ENCODE peak calls at places on chromosomes 3 and 15, in ten cellular contexts. G is thyroid gland, P is Peyer's patch, F is ovary, W is spleen, A is BE2C, J is pancreas, Z is IMR-90, N is heart right ventricle, I is uterus. B is an unnamed sample. For H3K4me1, the result is how much of the 10 kb centered on the place peaks cover.

GRCh38 chr15:90362936-90363212 is 10.8 kb downstream of the ZNF774 start:
- DNase-seq in G (no peak), P (no peak), F (no peak), W (no peak), A (no peak), J (no peak), Z (peak), N (no peak), I (peak), B (peak)

GRCh38 chr15:72782993-72783562 is 480 bp downstream of the ADPGK start:
- DNase-seq in G (no peak), P (peak), F (no peak), W (no peak), A (no peak), J (no peak), Z (peak), N (peak), I (no peak), B (peak)

GRCh38 chr3:193055352-193055751 is 137.7 kb upstream of the MB21D2 start:
- DNase-seq in G (no peak), P (no peak), F (no peak), W (no peak), A (no peak), J (no peak), Z (no peak), N (no peak), I (no peak), B (no peak)

GRCh38 chr15:96385195-96385594 is 54.7 kb downstream of the NR2F2 start:
- DNase-seq in G (no peak), P (no peak), F (no peak), W (no peak), A (no peak), J (no peak), Z (no peak), N (no peak), I (no peak), B (no peak)

GRCh38 chr3:65638301-65638700 is 400.4 kb downstream of the MAGI1 start:
- DNase-seq in G (no peak), P (no peak), F (no peak), W (no peak), A (no peak), J (no peak), Z (no peak), N (no peak), I (no peak), B (no peak)

GRCh38 chr3:122793568-122794416 is at the start of gene HSPBAP1:
- DNase-seq in G (peak), P (peak), F (peak), W (peak), A (peak), J (peak), Z (peak), N (peak), I (peak), B (peak)

GRCh38 chr3:20343790-20344189 is 157.8 kb upstream of the SGO1 start:
- DNase-seq in G (no peak), P (no peak), F (no peak), W (no peak), A (no peak), J (no peak), Z (no peak), N (no peak), I (no peak), B (no peak)

GRCh38 chr15:97235285-97235985 is 725.1 kb upstream of the ARRDC4 start:
- DNase-seq in G (peak), P (peak), F (peak), W (no peak), A (peak), J (peak), Z (peak), N (peak), I (peak), B (peak)

DNA sequence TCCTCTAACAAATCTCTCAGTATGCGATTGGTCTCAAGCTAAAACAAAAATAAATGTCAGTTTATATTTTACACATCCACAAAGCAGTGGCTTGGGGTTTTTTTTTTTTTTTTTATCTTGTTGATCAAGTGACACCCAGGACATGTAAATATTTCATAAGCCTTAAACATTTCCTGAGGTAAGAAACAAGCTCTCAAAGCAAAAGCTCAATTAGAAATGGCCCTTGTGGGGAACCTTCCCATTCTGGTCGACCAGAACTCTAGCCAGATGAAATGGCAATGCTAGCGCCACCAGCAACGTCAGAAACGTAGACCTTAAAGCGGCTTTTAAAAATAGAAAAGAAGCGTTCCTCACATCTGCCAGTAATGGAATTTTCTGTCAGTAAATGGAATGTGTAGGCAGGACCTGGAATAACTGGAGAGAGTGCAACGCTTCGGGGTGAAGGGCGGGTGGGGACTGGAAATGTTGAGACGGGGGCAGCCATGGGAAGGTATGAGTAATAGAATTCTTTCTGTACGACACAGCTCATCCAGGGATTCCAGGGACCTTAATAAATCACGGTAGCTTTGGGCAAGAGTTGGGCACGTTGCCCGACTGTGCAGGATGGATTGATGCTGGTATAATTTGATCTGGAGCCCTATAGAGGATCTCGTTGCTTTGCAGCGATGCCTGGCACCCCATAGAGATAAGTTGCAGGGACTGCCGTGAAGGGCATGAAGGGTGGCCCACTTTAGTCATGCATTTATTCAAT is 44.4 kb downstream of the BTD start:
- DNase-seq in G (no peak), P (no peak), F (no peak), W (no peak), A (peak), J (no peak), Z (peak), N (no peak), I (peak), B (peak)
- H3K4me3 ChIP-seq in G (no peak), P (no peak), F (no peak), W (no peak), A (no peak), J (no peak), Z (no peak), N (no peak), I (no peak), B (peak)

DNA sequence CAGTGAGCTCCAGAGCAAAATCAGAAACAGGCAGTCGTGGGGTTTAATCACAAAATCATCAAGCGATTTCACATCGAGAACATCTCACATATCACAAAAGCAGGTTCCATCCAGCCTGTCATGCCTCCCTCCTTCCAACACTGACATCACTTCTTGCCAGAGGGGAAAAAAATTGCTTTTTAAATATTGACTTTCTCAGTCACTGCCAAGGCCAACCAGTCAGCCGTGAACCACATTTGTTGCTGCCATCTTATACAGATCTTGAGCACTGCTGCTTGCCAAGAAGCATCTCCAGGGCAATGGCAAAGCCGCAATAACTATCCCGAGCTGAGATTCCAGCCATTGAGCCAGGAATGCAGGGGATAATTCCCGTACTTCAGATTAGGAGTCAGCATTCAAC is 174.6 kb downstream of the ANXA2 start:
- DNase-seq in G (peak), P (no peak), F (no peak), W (no peak), A (no peak), J (peak), Z (no peak), N (no peak), I (no peak), B (no peak)
- TF ChIP-seq CTCF in G (no peak), P (no peak), F (no peak), W (no peak), A (no peak), J (no peak), Z (no peak), N (no peak), I (no peak), B (no peak)

GRCh38 chr3:48596157-48596556 is 1.0 kb upstream of the COL7A1 start:
- DNase-seq in G (no peak), P (no peak), F (no peak), W (no peak), A (no peak), J (no peak), Z (no peak), N (no peak), I (no peak), B (peak)
- H3K4me1 ChIP-seq in G (under half), P (under half), F (under half), W (under half), A (under half), J (under half), Z (half or more), N (half or more), I (under half), B (under half)

DNA sequence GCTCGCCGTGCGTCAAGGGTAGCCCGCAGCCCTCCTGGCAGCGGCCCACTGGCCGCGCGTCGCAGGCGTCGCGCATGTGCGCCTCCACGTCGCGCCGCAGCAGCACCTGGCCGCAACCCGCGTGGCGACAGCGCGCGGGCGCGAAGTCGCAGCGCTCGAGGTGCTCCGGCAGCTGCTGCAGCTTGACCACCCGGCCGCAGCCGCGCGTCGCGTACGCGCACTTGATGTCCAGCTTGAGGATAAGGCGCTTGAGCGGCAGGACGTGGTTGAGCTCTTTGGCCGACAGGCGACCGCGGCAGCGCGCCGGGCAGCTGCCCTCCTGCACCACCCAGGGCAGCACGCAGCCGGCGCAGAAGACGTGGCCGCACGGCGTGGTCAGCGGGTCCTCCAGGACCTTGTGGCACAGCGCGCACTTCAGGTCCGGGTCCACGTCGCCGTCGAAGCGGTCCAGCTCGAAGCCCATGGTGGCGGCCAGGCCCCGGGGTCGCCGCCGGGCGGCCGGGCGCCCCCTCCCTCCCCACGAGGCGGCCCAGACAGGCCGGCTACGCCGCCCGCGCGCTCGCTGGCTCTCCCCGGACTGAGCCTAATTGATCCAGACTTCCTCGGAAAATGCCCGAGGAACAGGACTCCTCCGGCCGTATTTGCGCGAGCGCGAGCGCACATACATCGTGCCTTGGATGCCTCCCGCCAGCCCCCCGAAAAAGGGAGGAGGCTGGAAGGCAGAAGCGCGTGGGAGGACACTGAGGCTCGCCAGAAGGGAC is at the start of gene PDZRN3:
- DNase-seq in G (peak), P (peak), F (peak), W (no peak), A (peak), J (peak), Z (peak), N (peak), I (peak), B (peak)
- H3K4me3 ChIP-seq in G (no peak), P (peak), F (peak), W (peak), A (peak), J (peak), Z (peak), N (peak), I (peak), B (peak)

GRCh38 chr15:67117356-67117755 is 52.0 kb downstream of the SMAD3 start:
- DNase-seq in G (no peak), P (no peak), F (no peak), W (peak), A (no peak), J (no peak), Z (peak), N (no peak), I (no peak), B (no peak)

GRCh38 chr15:67118808-67119207 is 53.4 kb downstream of the SMAD3 start:
- DNase-seq in G (no peak), P (no peak), F (no peak), W (peak), A (no peak), J (no peak), Z (no peak), N (no peak), I (no peak), B (no peak)

GRCh38 chr15:67115567-67115966 is 50.2 kb downstream of the SMAD3 start:
- DNase-seq in G (no peak), P (no peak), F (no peak), W (peak), A (no peak), J (no peak), Z (no peak), N (no peak), I (no peak), B (no peak)

GRCh38 chr15:67114846-67115521 is 49.6 kb downstream of the SMAD3 start:
- DNase-seq in G (no peak), P (no peak), F (no peak), W (peak), A (no peak), J (no peak), Z (peak), N (no peak), I (no peak), B (no peak)

GRCh38 chr15:67116742-67117141 is 51.3 kb downstream of the SMAD3 start:
- DNase-seq in G (no peak), P (peak), F (no peak), W (peak), A (no peak), J (no peak), Z (peak), N (no peak), I (no peak), B (no peak)
- TF ChIP-seq CTCF in G (no peak), P (no peak), F (no peak), W (no peak), A (no peak), J (no peak), Z (no peak), N (no peak), I (no peak), B (peak)

GRCh38 chr15:92884459-92884812 is 15.7 kb upstream of the CHD2 start:
- DNase-seq in G (no peak), P (no peak), F (no peak), W (no peak), A (no peak), J (no peak), Z (no peak), N (no peak), I (no peak), B (peak)

GRCh38 chr15:92881838-92882696 is 18.1 kb upstream of the CHD2 start:
- DNase-seq in G (peak), P (peak), F (peak), W (peak), A (peak), J (peak), Z (peak), N (peak), I (peak), B (peak)

GRCh38 chr15:92884813-92885461 is 15.2 kb upstream of the CHD2 start:
- DNase-seq in G (no peak), P (no peak), F (no peak), W (no peak), A (no peak), J (no peak), Z (peak), N (no peak), I (no peak), B (peak)

GRCh38 chr15:92882697-92883642 is 17.2 kb upstream of the CHD2 start:
- DNase-seq in G (no peak), P (no peak), F (peak), W (peak), A (peak), J (peak), Z (no peak), N (no peak), I (peak), B (no peak)

DNA sequence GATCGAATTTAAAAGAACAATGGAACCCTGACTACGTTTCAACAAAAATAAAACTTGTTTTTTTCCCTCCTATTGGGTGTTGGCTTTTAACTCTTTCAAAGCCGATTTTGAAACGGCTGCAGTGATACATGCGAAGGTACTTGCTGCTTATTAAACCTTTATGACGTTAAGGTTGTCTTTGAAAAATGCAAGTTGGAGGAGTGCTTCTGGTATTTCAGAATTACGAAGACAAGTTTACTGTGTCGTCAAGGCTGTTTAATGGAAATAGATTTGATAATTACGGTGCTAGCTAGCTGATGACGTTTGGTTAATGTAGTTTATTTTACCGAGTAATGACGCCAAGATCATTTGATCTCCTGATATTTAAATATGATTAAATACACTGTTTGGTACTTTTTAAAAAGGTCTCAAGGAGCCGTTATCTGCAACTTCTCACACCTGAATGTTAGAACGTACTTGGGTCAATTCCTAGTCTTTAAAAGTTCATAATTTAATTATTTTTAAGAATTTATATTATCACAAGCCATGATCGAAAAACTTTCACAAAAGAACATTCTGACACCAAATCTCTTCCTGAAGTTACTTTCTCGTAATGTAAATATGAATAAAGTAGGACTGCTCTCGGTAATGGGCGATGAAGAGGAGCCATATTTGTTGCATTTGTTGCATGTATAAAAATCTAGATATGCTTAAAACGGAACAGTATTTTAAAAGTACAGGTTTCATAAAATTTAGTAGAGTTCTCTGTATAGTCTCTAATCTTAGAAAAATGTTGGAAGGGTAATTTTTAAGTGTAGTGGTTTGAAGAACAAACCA is 16.3 kb upstream of the CHD2 start:
- DNase-seq in G (no peak), P (no peak), F (no peak), W (no peak), A (no peak), J (no peak), Z (peak), N (no peak), I (no peak), B (peak)
- H3K4me1 ChIP-seq in G (under half), P (under half), F (under half), W (half or more), A (under half), J (under half), Z (under half), N (half or more), I (under half), B (under half)

DNA sequence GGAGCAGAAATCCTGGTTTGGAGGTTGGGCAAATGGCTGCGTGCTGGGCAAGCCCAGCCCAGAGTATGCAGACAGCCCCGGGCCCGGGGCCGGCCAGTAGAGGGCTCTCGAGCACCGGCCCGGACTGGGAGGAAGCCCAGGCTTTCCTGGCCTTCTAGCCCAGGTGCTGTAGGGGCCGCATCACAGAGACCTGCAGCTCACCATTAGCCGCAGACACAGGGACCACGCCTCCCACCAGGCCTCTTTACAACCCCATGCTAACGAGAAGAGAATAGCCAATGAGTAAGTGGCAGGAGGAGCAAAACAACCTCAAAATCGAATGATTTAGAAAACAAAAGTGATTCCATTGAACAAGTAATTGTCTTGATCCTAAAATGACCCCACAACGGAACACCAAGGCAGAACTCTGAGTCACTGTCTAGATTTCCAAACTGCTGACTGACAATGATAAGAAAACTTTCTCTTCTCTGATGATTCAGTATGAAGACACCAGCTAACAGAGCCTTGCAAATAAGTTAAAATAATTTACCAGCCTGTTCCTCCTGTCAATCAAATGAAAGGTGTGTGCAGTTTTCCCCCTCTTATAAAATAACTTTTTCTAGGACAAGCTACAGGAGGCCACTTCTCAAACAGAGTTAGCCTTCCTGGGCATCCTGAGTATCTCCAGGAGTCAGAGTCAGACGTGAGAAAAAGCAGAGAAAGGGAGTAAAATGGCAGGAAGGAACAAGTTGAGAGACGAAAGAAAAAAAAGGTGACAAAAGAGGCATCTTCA is 102.2 kb downstream of the DGKG start:
- DNase-seq in G (peak), P (peak), F (peak), W (peak), A (peak), J (peak), Z (peak), N (peak), I (peak), B (peak)
- H3K4me3 ChIP-seq in G (no peak), P (no peak), F (no peak), W (no peak), A (peak), J (no peak), Z (peak), N (no peak), I (no peak), B (peak)